ENCODE peak calls at places on chromosome 5, in six cellular contexts. R, V, E, M, O and U are unnamed samples.

GRCh38 chr5:102815560-102816324 is 60.6 kb downstream of the PAM start:
- DNase-seq in V (no peak), E (peak), O (no peak), M (no peak), R (no peak), U (no peak)

GRCh38 chr5:34474573-34475021 is 181.5 kb upstream of the RAI14 start:
- DNase-seq in E (peak), O (peak), V (peak), R (no peak), M (peak), U (no peak)

GRCh38 chr5:57499262-57500050 is 16.8 kb upstream of the ACTBL2 start:
- DNase-seq in R (no peak), V (peak), O (no peak), M (peak), E (peak), U (no peak)

GRCh38 chr5:126809932-126810331 is 33.0 kb downstream of the LMNB1 start:
- DNase-seq in R (no peak), M (no peak), V (no peak), O (no peak), E (no peak), U (no peak)

GRCh38 chr5:131548190-131548589 is 86.8 kb downstream of the RAPGEF6 start:
- DNase-seq in E (no peak), V (no peak), O (no peak), M (no peak), R (no peak), U (no peak)

GRCh38 chr5:150140830-150141229 is 14.8 kb downstream of the PDGFRB start:
- DNase-seq in V (no peak), O (no peak), M (peak), R (no peak), E (no peak), U (no peak)

GRCh38 chr5:160486573-160486972 is 64.9 kb downstream of the PTTG1 start:
- DNase-seq in E (no peak), R (no peak), O (no peak), V (no peak), M (no peak), U (no peak)

GRCh38 chr5:71932131-71932635 is 175.1 kb upstream of the MAP1B start:
- DNase-seq in M (no peak), O (no peak), E (peak), R (no peak), V (peak), U (no peak)

GRCh38 chr5:61623401-61624069 is 291.5 kb downstream of the ZSWIM6 start:
- DNase-seq in V (no peak), O (peak), E (no peak), M (peak), R (no peak), U (no peak)

GRCh38 chr5:89457411-89458329 is 574.7 kb upstream of the MEF2C start:
- DNase-seq in O (no peak), E (peak), V (peak), M (peak), R (peak), U (peak)

GRCh38 chr5:44568519-44568918 is 179.3 kb upstream of the FGF10 start:
- DNase-seq in R (no peak), O (no peak), V (peak), M (no peak), E (no peak), U (no peak)

GRCh38 chr5:10059611-10060379 is 189.9 kb downstream of the ATPSCKMT start:
- DNase-seq in O (no peak), E (no peak), M (no peak), V (no peak), R (no peak), U (no peak)

GRCh38 chr5:176784218-176785165 is 25.9 kb upstream of the UNC5A start:
- DNase-seq in O (no peak), M (peak), V (peak), E (no peak), R (no peak), U (no peak)

GRCh38 chr5:135203593-135204036 is 169.6 kb upstream of the PITX1 start:
- DNase-seq in R (no peak), V (peak), O (no peak), E (peak), M (peak), U (no peak)

GRCh38 chr5:103272377-103272776 is 13.8 kb downstream of the MACIR start:
- DNase-seq in M (peak), R (no peak), O (no peak), V (no peak), E (no peak), U (no peak)

GRCh38 chr5:141430332-141431113 is at the start of gene PCDHGA12:
- DNase-seq in M (peak), E (no peak), O (no peak), R (peak), V (peak), U (peak)

GRCh38 chr5:108212775-108213346 is 169.0 kb downstream of the FBXL17 start:
- DNase-seq in V (peak), M (peak), O (no peak), R (no peak), E (no peak), U (no peak)

GRCh38 chr5:87155076-87155475 is 112.6 kb upstream of the RASA1 start:
- DNase-seq in O (no peak), R (no peak), E (no peak), V (no peak), M (no peak), U (no peak)

GRCh38 chr5:178297751-178298150 is 65.1 kb upstream of the PHYKPL start:
- DNase-seq in M (no peak), V (no peak), E (no peak), O (no peak), R (no peak), U (no peak)

GRCh38 chr5:43121565-43122484 is 1.1 kb downstream of the ZNF131 start:
- DNase-seq in M (peak), V (peak), O (no peak), E (peak), R (peak), U (peak)

GRCh38 chr5:176796411-176796810 is 13.9 kb upstream of the UNC5A start:
- DNase-seq in V (no peak), O (no peak), M (no peak), E (no peak), R (no peak), U (no peak)

GRCh38 chr5:59763545-59763944 is 130.0 kb downstream of the PDE4D start:
- DNase-seq in R (no peak), V (no peak), O (no peak), M (no peak), E (no peak), U (no peak)

GRCh38 chr5:65548281-65548680 is 14.7 kb downstream of the CENPK start:
- DNase-seq in V (no peak), M (no peak), E (no peak), R (no peak), O (no peak), U (no peak)

GRCh38 chr5:93497101-93497500 is 83.9 kb downstream of the NR2F1-AS1 start:
- DNase-seq in V (no peak), R (no peak), M (no peak), E (no peak), O (no peak), U (no peak)

GRCh38 chr5:62424763-62425162 is 12.2 kb downstream of the IPO11 start:
- DNase-seq in R (no peak), V (no peak), O (no peak), M (no peak), E (no peak), U (no peak)

GRCh38 chr5:138874241-138874640 is 894 bp downstream of the LRRTM2 start:
- DNase-seq in O (peak), V (no peak), E (no peak), M (peak), R (no peak), U (no peak)

GRCh38 chr5:54701179-54701578 is 183.6 kb downstream of the SNX18 start:
- DNase-seq in V (peak), O (no peak), R (no peak), M (peak), E (peak), U (peak)

GRCh38 chr5:132098151-132098594 is 24.6 kb downstream of the CSF2 start:
- DNase-seq in R (no peak), V (peak), E (no peak), O (no peak), M (peak), U (no peak)

GRCh38 chr5:53616939-53617549 is 56.6 kb downstream of the NDUFS4 start:
- DNase-seq in E (no peak), O (no peak), V (no peak), M (peak), R (no peak), U (no peak)

GRCh38 chr5:155089649-155090048 is 76.1 kb downstream of the KIF4B start:
- DNase-seq in E (no peak), R (no peak), M (peak), O (no peak), V (peak), U (no peak)

GRCh38 chr5:82364497-82364896 is 86.3 kb upstream of the RPS23 start:
- DNase-seq in O (no peak), M (peak), R (no peak), V (peak), E (peak), U (no peak)

GRCh38 chr5:138603521-138603920 is 28.3 kb upstream of the HSPA9 start:
- DNase-seq in V (peak), M (peak), E (no peak), O (no peak), R (no peak), U (no peak)